ENCODE peak calls at places on chromosome 9, in six cellular contexts. W is activated naive CD4-positive, alpha-beta T cell; T is NCI-H1092; E is fibroblast of pulmonary artery; K is ACHN; H is effector CD4-positive, alpha-beta T cell. Z is an unnamed sample.
A peak's percentile ranks its signal among the peaks of the same experiment; 100 is the strongest.

GRCh38 chr9:28866951-28867350 is 1293.7 kb upstream of the C9orf72 start:
- DNase-seq in W (no peak), K (no peak), H (no peak), T (no peak), E (peak; percentile 4), Z (no peak)

GRCh38 chr9:35798658-35799366 is 7.4 kb downstream of the NPR2 start:
- DNase-seq in W (no peak), T (no peak), H (no peak), K (no peak), E (peak; percentile 29), Z (peak; percentile 31)

GRCh38 chr9:135414293-135414692 is 65.3 kb upstream of the PPP1R26 start:
- DNase-seq in T (no peak), E (no peak), K (no peak), W (no peak), H (no peak), Z (no peak)

GRCh38 chr9:124839612-124840299 is 13.5 kb upstream of the WDR38 start:
- DNase-seq in K (peak; percentile 40), W (no peak), E (peak; percentile 45), T (peak; percentile 91), H (no peak), Z (no peak)

GRCh38 chr9:109574061-109574882 is 76.2 kb upstream of the PTPN3 start:
- DNase-seq in E (peak; percentile 75), T (peak; percentile 68), K (peak; percentile 62), H (no peak), W (no peak), Z (peak; percentile 74)

GRCh38 chr9:94250456-94250855 is 8.6 kb upstream of the ZNF169 start:
- DNase-seq in E (no peak), W (no peak), T (no peak), H (no peak), K (no peak), Z (no peak)

GRCh38 chr9:20043461-20043860 is 254.6 kb upstream of the SLC24A2 start:
- DNase-seq in H (no peak), E (no peak), T (no peak), W (no peak), K (no peak), Z (no peak)

GRCh38 chr9:94952553-94953373 is 226.3 kb downstream of the AOPEP start:
- DNase-seq in H (no peak), E (peak; percentile 71), T (no peak), K (no peak), W (no peak), Z (no peak)

GRCh38 chr9:121652037-121652837 is 803 bp downstream of the DAB2IP start:
- DNase-seq in T (no peak), H (no peak), W (no peak), K (no peak), E (no peak), Z (no peak)

GRCh38 chr9:128082173-128082572 is 14.1 kb downstream of the SLC25A25 start:
- DNase-seq in W (no peak), H (no peak), T (no peak), E (no peak), K (no peak), Z (no peak)